ENCODE peak calls at places on chromosomes 11 and 22, in four cellular contexts. One of them, this sample, is unnamed.

GRCh38 chr11:45517171-45517770 is 148.2 kb downstream of the CHST1 start:
- DNase-seq in K562: no peak
- DNase-seq in H1: no peak
- DNase-seq in SK-N-SH: no peak
- DNase-seq in this sample: no peak

GRCh38 chr22:39239561-39240423 is 5.0 kb downstream of the PDGFB start:
- DNase-seq in K562: no peak
- DNase-seq in H1: no peak
- DNase-seq in SK-N-SH: no peak
- DNase-seq in this sample: no peak

GRCh38 chr11:1345752-1346513 is 36.5 kb upstream of the TOLLIP start:
- DNase-seq in K562: no peak
- DNase-seq in H1: no peak
- DNase-seq in SK-N-SH: peak; percentile 9
- DNase-seq in this sample: no peak

GRCh38 chr11:126375726-126376125 is 20.2 kb downstream of the ST3GAL4 start:
- DNase-seq in K562: no peak
- DNase-seq in H1: no peak
- DNase-seq in SK-N-SH: no peak
- DNase-seq in this sample: no peak

GRCh38 chr22:30078320-30079311 is 1.6 kb upstream of the HORMAD2 start:
- DNase-seq in K562: no peak
- DNase-seq in H1: no peak
- DNase-seq in SK-N-SH: no peak
- DNase-seq in this sample: peak; percentile 74

GRCh38 chr11:112247198-112247597 is 13.5 kb downstream of the PLET1 start:
- DNase-seq in K562: no peak
- DNase-seq in H1: no peak
- DNase-seq in SK-N-SH: no peak
- DNase-seq in this sample: no peak

GRCh38 chr11:43377380-43377779 is 18.7 kb downstream of the TTC17 start:
- DNase-seq in K562: no peak
- DNase-seq in H1: no peak
- DNase-seq in SK-N-SH: no peak
- DNase-seq in this sample: no peak

GRCh38 chr11:66339686-66340483 is 3.7 kb upstream of the RIN1 start:
- DNase-seq in K562: no peak
- DNase-seq in H1: no peak
- DNase-seq in SK-N-SH: no peak
- DNase-seq in this sample: no peak

GRCh38 chr11:102776454-102776853 is 4.0 kb downstream of the MMP10 start:
- DNase-seq in K562: no peak
- DNase-seq in H1: no peak
- DNase-seq in SK-N-SH: no peak
- DNase-seq in this sample: no peak

GRCh38 chr22:26579331-26579886 is 10.5 kb downstream of the TPST2 start:
- DNase-seq in K562: no peak
- DNase-seq in H1: no peak
- DNase-seq in SK-N-SH: no peak
- DNase-seq in this sample: peak; percentile 30

GRCh38 chr11:64355078-64355940 is 3.7 kb upstream of the RPS6KA4 start:
- DNase-seq in K562: peak; percentile 92
- DNase-seq in H1: peak; percentile 77
- DNase-seq in SK-N-SH: peak; percentile 89
- DNase-seq in this sample: no peak

GRCh38 chr11:27012254-27012921 is 18.5 kb downstream of the FIBIN start:
- DNase-seq in K562: no peak
- DNase-seq in H1: no peak
- DNase-seq in SK-N-SH: peak; percentile 19
- DNase-seq in this sample: no peak

GRCh38 chr11:27460571-27460970 is 12.0 kb downstream of the LGR4 start:
- DNase-seq in K562: no peak
- DNase-seq in H1: no peak
- DNase-seq in SK-N-SH: no peak
- DNase-seq in this sample: no peak

GRCh38 chr11:65916391-65916790 is 2.5 kb downstream of the C11orf68 start:
- DNase-seq in K562: no peak
- DNase-seq in H1: no peak
- DNase-seq in SK-N-SH: no peak
- DNase-seq in this sample: no peak

GRCh38 chr11:17630936-17631335 is 83.9 kb downstream of the OTOG start:
- DNase-seq in K562: no peak
- DNase-seq in H1: no peak
- DNase-seq in SK-N-SH: no peak
- DNase-seq in this sample: no peak

GRCh38 chr22:50308597-50308935 is 1.1 kb upstream of the PLXNB2 start:
- DNase-seq in K562: peak; percentile 56
- DNase-seq in H1: no peak
- DNase-seq in SK-N-SH: no peak
- DNase-seq in this sample: no peak

GRCh38 chr11:18106688-18107087 is 806 bp upstream of the SAAL1 start:
- DNase-seq in K562: no peak
- DNase-seq in H1: no peak
- DNase-seq in SK-N-SH: no peak
- DNase-seq in this sample: no peak

GRCh38 chr11:20501971-20502370 is 97.4 kb upstream of the SLC6A5 start:
- DNase-seq in K562: no peak
- DNase-seq in H1: no peak
- DNase-seq in SK-N-SH: no peak
- DNase-seq in this sample: no peak

GRCh38 chr11:72229925-72230763 is 5.6 kb downstream of the INPPL1 start:
- DNase-seq in K562: no peak
- DNase-seq in H1: no peak
- DNase-seq in SK-N-SH: no peak
- DNase-seq in this sample: no peak

GRCh38 chr22:42645341-42645937 is 3.8 kb downstream of the CYB5R3 start:
- DNase-seq in K562: no peak
- DNase-seq in H1: no peak
- DNase-seq in SK-N-SH: no peak
- DNase-seq in this sample: no peak

GRCh38 chr11:2258501-2259465 is 11.6 kb downstream of the ASCL2 start:
- DNase-seq in K562: no peak
- DNase-seq in H1: no peak
- DNase-seq in SK-N-SH: no peak
- DNase-seq in this sample: no peak

GRCh38 chr11:108618529-108618928 is 25.0 kb upstream of the EXPH5 start:
- DNase-seq in K562: no peak
- DNase-seq in H1: no peak
- DNase-seq in SK-N-SH: peak; percentile 37
- DNase-seq in this sample: no peak

GRCh38 chr11:69388210-69388609 is 93.3 kb upstream of the LINC01488 start:
- DNase-seq in K562: no peak
- DNase-seq in H1: no peak
- DNase-seq in SK-N-SH: no peak
- DNase-seq in this sample: no peak
- TF ChIP-seq NRF1 in K562: no peak
- TF ChIP-seq NRF1 in H1: no peak
- TF ChIP-seq NRF1 in SK-N-SH: no peak
- TF ChIP-seq NRF1 in this sample: no peak

GRCh38 chr11:105153392-105153791 is 13.8 kb upstream of the CARD18 start:
- DNase-seq in K562: no peak
- DNase-seq in H1: no peak
- DNase-seq in SK-N-SH: no peak
- DNase-seq in this sample: no peak
- H3K4me2 ChIP-seq in K562: no peak overlapping the region
- H3K4me2 ChIP-seq in H1: no peak overlapping the region
- H3K4me2 ChIP-seq in SK-N-SH: no peak overlapping the region
- H3K4me2 ChIP-seq in this sample: no peak overlapping the region

GRCh38 chr11:79308429-79308828 is 132.4 kb downstream of the TENM4 start:
- DNase-seq in K562: no peak
- DNase-seq in H1: no peak
- DNase-seq in SK-N-SH: no peak
- DNase-seq in this sample: no peak

GRCh38 chr11:79309402-79309801 is 131.4 kb downstream of the TENM4 start:
- DNase-seq in K562: no peak
- DNase-seq in H1: no peak
- DNase-seq in SK-N-SH: no peak
- DNase-seq in this sample: no peak

GRCh38 chr11:79304599-79305212 is 136.1 kb downstream of the TENM4 start:
- DNase-seq in K562: no peak
- DNase-seq in H1: no peak
- DNase-seq in SK-N-SH: no peak
- DNase-seq in this sample: no peak
- TF ChIP-seq NRF1 in K562: no peak
- TF ChIP-seq NRF1 in H1: no peak
- TF ChIP-seq NRF1 in SK-N-SH: no peak
- TF ChIP-seq NRF1 in this sample: no peak

GRCh38 chr22:24494182-24494534 is 974 bp upstream of the UPB1 start:
- DNase-seq in K562: no peak
- DNase-seq in H1: no peak
- DNase-seq in SK-N-SH: no peak
- DNase-seq in this sample: no peak
- H3K4me2 ChIP-seq in K562: no peak overlapping the region
- H3K4me2 ChIP-seq in H1: peak overlapping the region; percentile 80
- H3K4me2 ChIP-seq in SK-N-SH: no peak overlapping the region
- H3K4me2 ChIP-seq in this sample: no peak overlapping the region

DNA sequence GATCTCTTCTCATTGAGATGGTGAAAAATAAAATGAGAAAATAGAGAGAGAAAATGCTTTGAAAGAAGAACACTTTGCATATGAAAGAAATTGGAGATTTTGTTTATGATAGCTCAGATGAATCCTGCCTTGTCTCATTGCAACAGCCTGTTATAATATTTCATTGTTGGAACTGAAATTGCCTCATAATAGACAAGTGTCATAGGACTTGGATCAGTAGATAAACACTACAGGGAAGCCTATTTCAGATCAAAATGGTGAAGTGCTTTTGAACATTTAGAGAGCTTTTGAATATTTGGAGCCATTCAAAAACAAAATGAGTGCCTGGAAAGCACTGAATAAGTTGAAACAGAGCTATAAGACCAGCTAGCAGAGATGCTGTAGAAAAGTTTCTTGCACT is 11.4 kb upstream of the ETS1 start:
- DNase-seq in K562: no peak
- DNase-seq in H1: no peak
- DNase-seq in SK-N-SH: no peak
- DNase-seq in this sample: no peak
- TF ChIP-seq NRF1 in K562: no peak
- TF ChIP-seq NRF1 in H1: no peak
- TF ChIP-seq NRF1 in SK-N-SH: no peak
- TF ChIP-seq NRF1 in this sample: no peak

GRCh38 chr11:134559617-134559992 is 147.6 kb upstream of the B3GAT1 start:
- DNase-seq in K562: no peak
- DNase-seq in H1: no peak
- DNase-seq in SK-N-SH: peak; percentile 59
- DNase-seq in this sample: no peak
- H3K4me2 ChIP-seq in K562: no peak overlapping the region
- H3K4me2 ChIP-seq in H1: no peak overlapping the region
- H3K4me2 ChIP-seq in SK-N-SH: no peak overlapping the region
- H3K4me2 ChIP-seq in this sample: no peak overlapping the region

GRCh38 chr11:46917109-46918086 is 952 bp downstream of the LRP4 start:
- DNase-seq in K562: no peak
- DNase-seq in H1: no peak
- DNase-seq in SK-N-SH: peak; percentile 56
- DNase-seq in this sample: no peak

GRCh38 chr11:46914910-46915309 is 3.4 kb downstream of the LRP4 start:
- DNase-seq in K562: no peak
- DNase-seq in H1: no peak
- DNase-seq in SK-N-SH: no peak
- DNase-seq in this sample: no peak

GRCh38 chr11:46916251-46916650 is 2.1 kb downstream of the LRP4 start:
- DNase-seq in K562: no peak
- DNase-seq in H1: no peak
- DNase-seq in SK-N-SH: no peak
- DNase-seq in this sample: no peak

GRCh38 chr11:46918087-46918751 is at the start of gene LRP4:
- DNase-seq in K562: peak; percentile 93
- DNase-seq in H1: no peak
- DNase-seq in SK-N-SH: peak; percentile 95
- DNase-seq in this sample: no peak

DNA sequence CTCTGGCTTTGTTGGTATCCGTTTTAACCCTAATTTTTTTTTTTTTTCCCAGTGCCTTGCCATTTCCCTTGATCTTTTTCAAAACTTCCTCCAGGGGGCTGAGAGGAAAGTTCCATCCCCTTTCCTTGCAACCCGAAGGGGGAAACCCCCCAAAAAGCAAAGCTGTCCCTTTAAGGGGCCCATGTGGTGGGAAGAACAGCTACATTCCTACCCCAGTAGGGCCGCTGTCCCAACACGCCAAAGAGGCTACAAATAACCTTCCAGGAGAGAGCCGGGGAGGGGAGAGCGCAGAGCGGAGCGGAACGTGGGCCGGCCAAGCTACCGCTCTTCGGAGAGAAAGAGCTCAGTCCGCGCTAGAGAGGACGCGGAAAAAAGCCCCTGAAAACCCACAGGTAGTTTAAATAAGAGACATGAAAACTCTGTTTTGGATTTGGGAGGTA is 1.7 kb downstream of the LRP4 start:
- DNase-seq in K562: peak; percentile 51
- DNase-seq in H1: no peak
- DNase-seq in SK-N-SH: peak; percentile 81
- DNase-seq in this sample: no peak
- TF ChIP-seq NRF1 in K562: no peak
- TF ChIP-seq NRF1 in H1: no peak
- TF ChIP-seq NRF1 in SK-N-SH: no peak
- TF ChIP-seq NRF1 in this sample: no peak

GRCh38 chr22:37561209-37562048 is 1.1 kb downstream of the CDC42EP1 start:
- DNase-seq in K562: peak; percentile 75
- DNase-seq in H1: peak; percentile 70
- DNase-seq in SK-N-SH: peak; percentile 94
- DNase-seq in this sample: no peak

GRCh38 chr22:37559521-37559900 is 769 bp upstream of the CDC42EP1 start:
- DNase-seq in K562: no peak
- DNase-seq in H1: no peak
- DNase-seq in SK-N-SH: no peak
- DNase-seq in this sample: no peak

GRCh38 chr22:37562049-37562784 is 1.9 kb downstream of the CDC42EP1 start:
- DNase-seq in K562: no peak
- DNase-seq in H1: no peak
- DNase-seq in SK-N-SH: no peak
- DNase-seq in this sample: no peak

GRCh38 chr22:37559901-37560681 is at the start of gene CDC42EP1:
- DNase-seq in K562: peak; percentile 84
- DNase-seq in H1: no peak
- DNase-seq in SK-N-SH: peak; percentile 79
- DNase-seq in this sample: no peak

GRCh38 chr22:37560682-37561208 is 465 bp downstream of the CDC42EP1 start:
- DNase-seq in K562: peak; percentile 60
- DNase-seq in H1: no peak
- DNase-seq in SK-N-SH: peak; percentile 65
- DNase-seq in this sample: no peak
- H3K4me2 ChIP-seq in K562: peak overlapping the region; percentile 92
- H3K4me2 ChIP-seq in H1: peak overlapping the region; percentile 78
- H3K4me2 ChIP-seq in SK-N-SH: peak overlapping the region; percentile 99
- H3K4me2 ChIP-seq in this sample: no peak overlapping the region

This sample was measured in GM12878.